ENCODE peak calls at places on chromosomes 11 and 22, in four cellular contexts. A is body of pancreas, G is spleen, R is suprapubic skin. M is an unnamed sample.

GRCh38 chr11:73330569-73331093 is 22.6 kb downstream of the ARHGEF17 start:
- DNase-seq in G (no peak), A (no peak), R (no peak), M (no peak)

GRCh38 chr11:121740902-121741301 is 288.1 kb upstream of the SORL1-AS1 start:
- DNase-seq in R (no peak), A (no peak), G (no peak), M (no peak)

GRCh38 chr11:19605500-19606371 is 106.9 kb upstream of the NAV2 start:
- DNase-seq in A (no peak), R (no peak), G (no peak), M (no peak)

GRCh38 chr11:126546694-126547093 is 191.2 kb downstream of the ST3GAL4 start:
- DNase-seq in A (no peak), R (no peak), G (no peak), M (no peak)

GRCh38 chr11:39617971-39618370 is 1841.5 kb downstream of the LRRC4C start:
- DNase-seq in R (no peak), A (no peak), G (no peak), M (no peak)

GRCh38 chr11:17230867-17231851 is 23.4 kb upstream of the PIK3C2A start:
- DNase-seq in R (no peak), G (no peak), A (no peak), M (no peak)

GRCh38 chr11:63868399-63869064 is 29.6 kb downstream of the MARK2 start:
- DNase-seq in A (no peak), G (no peak), R (no peak), M (no peak)

GRCh38 chr11:70736461-70736860 is 338.1 kb downstream of the CTTN start:
- DNase-seq in A (no peak), G (no peak), R (no peak), M (no peak)

GRCh38 chr22:34973926-34974325 is 92.0 kb upstream of the ISX start:
- DNase-seq in G (no peak), A (no peak), R (no peak), M (no peak)

GRCh38 chr11:46743693-46744339 is 24.8 kb downstream of the F2 start:
- DNase-seq in A (no peak), G (peak), R (no peak), M (peak)

GRCh38 chr22:30881361-30882180 is 87.0 kb downstream of the MORC2 start:
- DNase-seq in G (peak), R (no peak), A (peak), M (no peak)

GRCh38 chr22:44673406-44673805 is 28.6 kb upstream of the PRR5 start:
- DNase-seq in R (no peak), A (no peak), G (no peak), M (no peak)

GRCh38 chr22:25282346-25282670 is 62.9 kb downstream of the CRYBB2 start:
- DNase-seq in A (no peak), R (no peak), G (no peak), M (no peak)

GRCh38 chr11:115497303-115497702 is 6.9 kb downstream of the CADM1 start:
- DNase-seq in A (no peak), R (no peak), G (no peak), M (no peak)

GRCh38 chr22:29217827-29218757 is 12.4 kb downstream of the EMID1 start:
- DNase-seq in A (no peak), R (peak), G (peak), M (peak)

GRCh38 chr11:58727415-58727797 is 4.3 kb downstream of the GLYAT start:
- DNase-seq in R (no peak), G (no peak), A (no peak), M (no peak)

GRCh38 chr22:19854778-19855503 is at the start of the genes GNB1L and RTL10:
- DNase-seq in A (peak), G (peak), R (peak), M (peak)

GRCh38 chr22:23079814-23080521 is 9.6 kb downstream of the GNAZ start:
- DNase-seq in R (no peak), A (no peak), G (no peak), M (no peak)

GRCh38 chr11:132496341-132496740 is 1036.0 kb downstream of the OPCML start:
- DNase-seq in G (no peak), R (no peak), A (peak), M (no peak)

GRCh38 chr11:62830904-62831519 is 839 bp downstream of the STX5 start:
- DNase-seq in R (peak), G (peak), A (no peak), M (no peak)

GRCh38 chr22:29706493-29706892 is 13.3 kb upstream of the CABP7 start:
- DNase-seq in G (no peak), R (no peak), A (no peak), M (no peak)

GRCh38 chr11:22786475-22786874 is 43.1 kb downstream of the SVIP start:
- DNase-seq in R (no peak), A (no peak), G (no peak), M (no peak)

GRCh38 chr11:22785251-22785650 is 44.4 kb downstream of the SVIP start:
- DNase-seq in A (no peak), R (no peak), G (no peak), M (no peak)

GRCh38 chr11:22792497-22792896 is 37.1 kb downstream of the SVIP start:
- DNase-seq in G (no peak), A (no peak), R (no peak), M (no peak)

GRCh38 chr11:22787055-22787454 is 42.5 kb downstream of the SVIP start:
- DNase-seq in G (no peak), R (no peak), A (no peak), M (no peak)

GRCh38 chr11:22787565-22788162 is 41.9 kb downstream of the SVIP start:
- DNase-seq in G (no peak), R (no peak), A (peak), M (no peak)
- H3K4me3 ChIP-seq in G (no peak), R (no peak), A (no peak), M (no peak)

GRCh38 chr11:8069771-8070170 is 11.2 kb upstream of the TUB start:
- DNase-seq in G (no peak), A (no peak), R (peak), M (no peak)

GRCh38 chr11:8067929-8068575 is 13.0 kb upstream of the TUB start:
- DNase-seq in A (no peak), G (peak), R (peak), M (peak)

GRCh38 chr11:8071616-8072581 is 9.1 kb upstream of the TUB start:
- DNase-seq in R (peak), A (no peak), G (peak), M (no peak)

GRCh38 chr11:8068605-8069221 is 12.3 kb upstream of the TUB start:
- DNase-seq in R (peak), A (peak), G (peak), M (peak)

DNA sequence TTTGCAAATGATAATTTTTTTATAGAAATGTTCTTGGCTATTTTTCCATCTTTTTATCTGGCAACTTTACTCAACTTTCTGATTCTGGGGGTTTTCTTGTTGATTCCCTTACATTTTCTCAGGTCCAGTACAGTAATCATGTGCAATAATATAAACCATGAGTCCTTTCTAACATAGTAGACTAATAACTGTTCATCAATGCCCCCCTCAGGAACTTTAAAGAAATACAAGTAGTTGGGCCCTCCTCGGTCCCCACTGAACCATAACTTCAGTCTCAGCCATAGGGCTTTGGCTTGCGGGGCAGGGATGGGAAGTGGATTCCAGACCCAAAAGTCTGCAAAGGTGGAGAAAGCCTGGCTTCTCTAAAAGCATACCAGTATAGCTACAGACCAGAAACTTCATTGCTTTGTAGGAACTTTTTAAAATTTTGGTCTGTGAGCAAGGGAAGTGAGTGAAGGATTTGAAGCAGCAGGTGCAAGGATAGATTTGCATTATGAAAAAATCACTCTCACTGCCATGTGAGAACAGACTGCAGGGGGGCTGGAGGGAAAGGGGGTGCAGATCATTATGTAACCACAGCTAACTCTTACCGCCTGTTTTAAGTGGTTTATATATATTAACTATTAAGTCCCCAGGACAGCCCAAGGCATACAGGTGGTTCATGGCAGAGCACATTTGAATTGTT is 10.5 kb upstream of the TUB start:
- DNase-seq in R (peak), A (no peak), G (no peak), M (peak)
- TF ChIP-seq CTCF in R (no peak), A (peak), G (no peak), M (no peak)

DNA sequence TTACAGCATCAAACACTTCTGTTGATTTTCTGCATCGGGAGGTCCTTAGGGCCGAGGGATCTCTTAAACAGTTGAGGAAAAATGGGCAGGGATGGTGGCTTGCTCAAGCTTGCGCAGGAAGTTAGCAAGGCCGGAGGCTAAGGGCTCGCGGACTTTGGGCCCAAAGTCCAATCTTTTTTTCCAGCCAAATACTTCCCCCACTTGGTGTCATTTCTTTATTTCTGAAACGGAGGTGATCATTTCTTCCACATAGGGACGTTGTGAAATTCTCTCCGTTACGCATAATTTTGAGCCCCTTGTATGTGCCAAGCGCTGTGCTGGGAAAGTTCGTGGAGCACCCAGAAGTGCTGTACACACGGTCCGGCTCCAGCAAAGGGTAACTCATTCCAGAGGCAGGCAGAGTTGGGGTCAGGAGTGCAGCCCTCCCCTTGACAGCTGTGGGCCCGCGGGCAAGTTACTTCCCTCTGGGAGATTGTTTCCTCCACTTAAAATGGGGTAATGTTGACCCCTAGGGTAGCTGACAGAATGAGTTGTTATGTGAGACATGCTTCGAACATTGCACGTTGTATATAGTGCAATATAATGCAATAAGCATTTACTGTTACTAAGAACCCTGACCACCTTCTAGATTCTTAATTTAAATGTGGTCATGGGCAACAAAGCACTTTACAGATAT is 837 bp downstream of the MIEF1 start:
- DNase-seq in R (no peak), G (no peak), A (no peak), M (no peak)
- TF ChIP-seq POLR2A in R (no peak), G (no peak), A (no peak), M (no peak)

DNA sequence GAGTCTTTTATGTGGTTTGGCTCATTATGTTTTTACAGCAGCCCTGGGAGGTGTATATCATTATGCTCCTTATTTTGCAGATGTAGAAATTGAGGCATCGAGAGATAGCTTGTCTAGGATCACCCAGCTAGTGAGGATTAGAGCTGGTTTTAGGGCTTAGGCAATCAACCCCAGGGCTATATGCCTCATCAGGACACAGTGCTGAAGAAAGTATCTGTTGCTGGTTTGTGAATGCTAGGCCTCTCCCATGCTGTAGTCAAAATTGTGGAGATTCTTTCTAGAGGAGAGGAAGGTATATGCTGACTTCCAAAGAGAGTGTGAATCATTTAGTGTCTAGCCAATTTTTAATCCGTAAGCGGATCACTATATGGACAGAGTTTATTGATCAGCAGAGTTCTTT is 204.5 kb downstream of the HIPK3 start:
- DNase-seq in G (no peak), A (no peak), R (no peak), M (no peak)
- H3K4me3 ChIP-seq in G (no peak), A (no peak), R (no peak), M (no peak)

GRCh38 chr11:35364101-35364780 is 55.1 kb downstream of the SLC1A2 start:
- DNase-seq in G (no peak), R (peak), A (peak), M (peak)

GRCh38 chr11:35365395-35365794 is 54.0 kb downstream of the SLC1A2 start:
- DNase-seq in A (no peak), G (no peak), R (no peak), M (no peak)

GRCh38 chr11:35363246-35364100 is 55.9 kb downstream of the SLC1A2 start:
- DNase-seq in R (peak), A (peak), G (no peak), M (peak)

GRCh38 chr11:35360059-35360530 is 59.3 kb downstream of the SLC1A2 start:
- DNase-seq in R (no peak), A (no peak), G (no peak), M (no peak)

DNA sequence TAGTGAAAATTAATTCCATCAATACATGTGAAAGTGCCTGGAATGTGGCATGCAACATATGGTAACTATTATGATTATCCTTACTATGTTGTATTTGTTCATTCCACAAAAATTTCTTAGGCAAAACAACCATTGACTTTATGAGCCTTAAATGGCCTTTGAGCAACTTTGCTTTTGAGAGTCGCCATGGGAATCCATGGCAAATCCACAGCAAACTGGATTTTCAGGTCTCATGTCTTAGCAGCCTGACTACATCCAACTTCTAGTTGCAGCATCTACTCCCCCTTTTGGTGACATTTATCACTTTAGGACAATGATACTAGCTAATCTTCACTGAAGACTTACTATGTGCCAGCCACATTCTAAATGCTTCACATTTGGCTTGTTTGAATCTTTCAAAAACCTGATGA is 56.8 kb downstream of the SLC1A2 start:
- DNase-seq in A (no peak), G (no peak), R (no peak), M (no peak)
- TF ChIP-seq CTCF in A (no peak), G (no peak), R (peak), M (no peak)

DNA sequence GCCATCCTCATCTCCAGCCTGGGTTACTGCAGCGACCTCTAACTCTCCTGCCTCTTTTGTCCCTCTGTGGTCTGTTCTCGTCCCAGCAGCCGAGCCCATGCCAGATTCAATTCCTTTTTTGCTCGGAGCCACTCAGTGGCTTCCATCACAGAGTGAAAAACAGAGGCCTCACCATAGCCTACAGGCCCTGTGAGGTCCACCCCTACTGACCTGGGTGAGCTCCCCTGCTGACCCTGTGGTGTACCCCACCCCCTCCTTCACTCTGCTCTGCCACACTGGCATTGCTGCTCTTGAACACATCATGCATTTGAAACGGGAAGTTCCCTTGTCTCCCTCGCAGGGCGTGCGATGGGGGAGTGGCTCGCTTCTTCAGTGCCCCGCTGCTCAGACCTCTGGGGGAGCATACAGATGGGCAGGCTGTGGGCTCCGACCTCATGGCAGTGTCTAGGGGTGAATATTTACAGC is 2.1 kb downstream of the AIP start:
- DNase-seq in A (no peak), G (peak), R (no peak), M (no peak)
- TF ChIP-seq POLR2A in A (no peak), G (no peak), R (no peak), M (no peak)

M was measured in lower leg skin.